ENCODE peak calls at places on chromosomes 3 and 15, in ten cellular contexts. I is HCT116, O is upper lobe of left lung, C is stomach, T is esophagus muscularis mucosa, J is Panc1, A is GM23338, Y is GM12878, E is endothelial cell of umbilical vein, H is HepG2. P is an unnamed sample. For H3K27me3, the result is how much of the 10 kb centered on the place peaks cover.

GRCh38 chr15:74845208-74845568 is 2.2 kb upstream of the ULK3 start:
- DNase-seq in O (no peak), J (no peak), A (no peak), H (no peak), Y (no peak), I (no peak), T (no peak), E (no peak), C (no peak), P (no peak)

GRCh38 chr3:123870033-123870432 is 14.1 kb downstream of the MYLK start:
- DNase-seq in J (no peak), I (no peak), C (no peak), T (no peak), Y (no peak), O (no peak), E (no peak), A (no peak), H (no peak), P (no peak)

GRCh38 chr3:171284308-171285075 is 175.7 kb downstream of the TNIK start:
- DNase-seq in T (no peak), J (peak), E (peak), A (no peak), C (no peak), I (peak), H (no peak), O (no peak), Y (peak), P (no peak)

GRCh38 chr3:146577662-146578061 is 27.5 kb downstream of the PLSCR5 start:
- DNase-seq in C (no peak), E (peak), O (no peak), Y (no peak), T (no peak), A (peak), J (no peak), H (peak), I (peak), P (no peak)

GRCh38 chr3:24508423-24508839 is 13.8 kb upstream of the THRB start:
- DNase-seq in I (no peak), A (no peak), J (no peak), E (peak), Y (no peak), T (no peak), O (no peak), H (no peak), C (no peak), P (no peak)

GRCh38 chr3:12990306-12990705 is 82.9 kb downstream of the IQSEC1 start:
- DNase-seq in A (no peak), C (no peak), J (no peak), O (no peak), H (no peak), I (no peak), E (no peak), T (no peak), Y (no peak), P (no peak)

GRCh38 chr15:43954181-43954621 is 127.4 kb downstream of the WDR76 start:
- DNase-seq in I (no peak), Y (no peak), H (no peak), T (no peak), C (no peak), E (no peak), J (no peak), O (no peak), A (no peak), P (no peak)

GRCh38 chr15:90905306-90906180 is 2.4 kb downstream of the MAN2A2 start:
- DNase-seq in H (no peak), A (no peak), I (no peak), T (no peak), Y (no peak), J (no peak), E (no peak), C (no peak), O (no peak), P (no peak)

GRCh38 chr3:177679568-177680441 is 482.5 kb upstream of the TBL1XR1 start:
- DNase-seq in T (no peak), O (no peak), A (no peak), J (no peak), E (peak), C (no peak), I (no peak), Y (no peak), H (no peak), P (no peak)

GRCh38 chr3:44992555-44993470 is 16.8 kb downstream of the EXOSC7 start:
- DNase-seq in T (no peak), Y (no peak), O (no peak), I (no peak), A (peak), J (no peak), C (no peak), E (no peak), H (no peak), P (no peak)

GRCh38 chr3:33831053-33831452 is 32.6 kb downstream of the PDCD6IP start:
- DNase-seq in I (no peak), C (no peak), T (no peak), J (no peak), O (no peak), Y (no peak), A (no peak), E (no peak), H (no peak), P (no peak)

GRCh38 chr3:169929830-169930519 is 18.6 kb downstream of the SAMD7 start:
- DNase-seq in J (no peak), Y (no peak), I (peak), T (no peak), O (no peak), C (no peak), A (no peak), E (no peak), H (no peak), P (no peak)

GRCh38 chr3:13650210-13651056 is 101.5 kb downstream of the FBLN2 start:
- DNase-seq in E (peak), T (peak), J (peak), H (peak), A (peak), I (peak), Y (no peak), O (peak), C (peak), P (peak)

GRCh38 chr3:171757377-171758034 is 52.8 kb downstream of the PLD1 start:
- DNase-seq in E (peak), C (no peak), H (no peak), O (no peak), J (no peak), A (no peak), Y (no peak), I (no peak), T (no peak), P (no peak)

GRCh38 chr3:120416868-120417267 is 33.9 kb downstream of the FSTL1 start:
- DNase-seq in O (no peak), C (no peak), Y (no peak), J (no peak), E (no peak), I (no peak), H (no peak), T (no peak), A (no peak), P (no peak)

GRCh38 chr3:184599143-184599542 is 37.6 kb downstream of the EPHB3 start:
- DNase-seq in H (no peak), I (no peak), J (no peak), A (no peak), T (no peak), Y (no peak), E (no peak), C (no peak), O (no peak), P (no peak)

GRCh38 chr3:38960953-38961622 is 90.7 kb downstream of the SCN11A start:
- DNase-seq in I (peak), J (no peak), T (no peak), A (peak), H (peak), Y (peak), C (peak), O (no peak), E (peak), P (no peak)

GRCh38 chr15:62879770-62880169 is 162.8 kb upstream of the TPM1 start:
- DNase-seq in H (no peak), I (no peak), E (peak), O (no peak), C (no peak), A (no peak), J (no peak), Y (no peak), T (no peak), P (no peak)

GRCh38 chr15:76073554-76073953 is 13.8 kb downstream of the TMEM266 start:
- DNase-seq in H (no peak), C (no peak), O (no peak), I (no peak), Y (no peak), A (no peak), E (no peak), J (no peak), T (peak), P (no peak)

GRCh38 chr3:153173758-153174516 is 11.9 kb downstream of the RAP2B start:
- DNase-seq in T (no peak), A (peak), Y (no peak), E (no peak), I (peak), C (no peak), J (no peak), O (no peak), H (peak), P (no peak)

GRCh38 chr15:68028808-68029207 is 25.3 kb upstream of the PIAS1 start:
- DNase-seq in O (no peak), E (no peak), T (no peak), J (no peak), A (no peak), C (no peak), H (no peak), Y (no peak), I (no peak), P (no peak)

GRCh38 chr15:63050737-63051700 is 8.5 kb downstream of the TPM1 start:
- DNase-seq in E (peak), J (no peak), I (no peak), C (no peak), A (peak), Y (no peak), H (peak), O (no peak), T (no peak), P (no peak)

GRCh38 chr15:78418239-78418638 is 19.8 kb upstream of the IREB2 start:
- DNase-seq in Y (no peak), A (no peak), I (no peak), E (no peak), H (no peak), J (no peak), T (no peak), O (no peak), C (no peak), P (no peak)

GRCh38 chr15:100732359-100733055 is 130.1 kb downstream of the ASB7 start:
- DNase-seq in I (no peak), Y (no peak), O (no peak), C (no peak), A (no peak), J (no peak), H (no peak), T (no peak), E (no peak), P (peak)

GRCh38 chr3:142889263-142890014 is 556 bp upstream of the PCOLCE2 start:
- DNase-seq in E (peak), T (peak), J (no peak), A (peak), Y (no peak), H (no peak), I (no peak), C (no peak), O (no peak), P (no peak)

GRCh38 chr3:109270779-109271178 is 45.5 kb downstream of the DPPA2 start:
- DNase-seq in Y (no peak), O (no peak), H (no peak), J (no peak), A (no peak), T (no peak), C (no peak), I (no peak), E (no peak), P (no peak)

GRCh38 chr3:179811321-179812095 is 158.7 kb downstream of the USP13 start:
- DNase-seq in H (peak), J (peak), Y (peak), E (peak), A (peak), O (no peak), I (peak), C (peak), T (no peak), P (no peak)

GRCh38 chr15:89052474-89052873 is 35.8 kb upstream of the ABHD2 start:
- DNase-seq in E (no peak), O (no peak), T (no peak), J (no peak), H (no peak), C (no peak), A (no peak), Y (no peak), I (no peak), P (no peak)

GRCh38 chr3:31996195-31996594 is 14.6 kb downstream of the ZNF860 start:
- DNase-seq in C (no peak), T (no peak), A (no peak), Y (no peak), H (no peak), J (no peak), O (no peak), I (no peak), E (no peak), P (no peak)

GRCh38 chr3:129428020-129428381 is 435 bp downstream of the EFCAB12 start:
- DNase-seq in I (no peak), E (no peak), A (peak), Y (no peak), T (no peak), H (no peak), O (no peak), J (no peak), C (no peak), P (no peak)

GRCh38 chr3:129422897-129423296 is 5.5 kb downstream of the EFCAB12 start:
- DNase-seq in Y (no peak), T (no peak), A (no peak), C (no peak), I (no peak), E (no peak), H (no peak), J (no peak), O (no peak), P (no peak)

GRCh38 chr3:129424185-129424841 is 4.1 kb downstream of the EFCAB12 start:
- DNase-seq in J (no peak), Y (peak), O (no peak), I (no peak), C (peak), E (no peak), T (no peak), H (peak), A (no peak), P (no peak)

GRCh38 chr3:129425619-129426018 is 2.8 kb downstream of the EFCAB12 start:
- DNase-seq in J (no peak), C (no peak), Y (no peak), T (no peak), I (no peak), O (no peak), A (no peak), H (no peak), E (no peak), P (no peak)

DNA sequence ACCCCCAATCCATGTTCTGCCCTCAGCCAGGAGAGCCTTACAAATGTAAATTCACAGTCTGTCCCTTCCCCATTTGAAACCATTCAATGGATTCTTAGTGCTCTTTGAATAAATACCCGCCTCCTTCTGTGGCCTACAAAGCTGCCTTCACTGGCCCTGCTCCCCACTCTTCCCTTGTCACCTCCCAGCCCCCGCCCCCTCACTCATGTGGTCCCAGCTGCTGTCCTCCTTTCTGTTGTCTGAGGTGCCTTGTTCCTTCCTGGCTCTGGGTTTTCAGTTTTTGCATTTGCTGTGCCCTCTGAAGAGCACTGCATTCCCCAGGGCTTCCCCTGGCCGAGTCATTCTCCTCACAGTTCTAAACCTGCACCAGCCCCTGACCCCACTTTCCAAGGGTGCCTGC is 3.2 kb downstream of the EFCAB12 start:
- DNase-seq in C (no peak), H (no peak), O (no peak), J (no peak), I (no peak), A (peak), T (no peak), E (no peak), Y (no peak), P (no peak)
- H3K27me3 ChIP-seq in C (under half), H (under half), O (under half), J (under half), I (under half), A (under half), T (under half), E (under half), Y (under half), P (under half)

DNA sequence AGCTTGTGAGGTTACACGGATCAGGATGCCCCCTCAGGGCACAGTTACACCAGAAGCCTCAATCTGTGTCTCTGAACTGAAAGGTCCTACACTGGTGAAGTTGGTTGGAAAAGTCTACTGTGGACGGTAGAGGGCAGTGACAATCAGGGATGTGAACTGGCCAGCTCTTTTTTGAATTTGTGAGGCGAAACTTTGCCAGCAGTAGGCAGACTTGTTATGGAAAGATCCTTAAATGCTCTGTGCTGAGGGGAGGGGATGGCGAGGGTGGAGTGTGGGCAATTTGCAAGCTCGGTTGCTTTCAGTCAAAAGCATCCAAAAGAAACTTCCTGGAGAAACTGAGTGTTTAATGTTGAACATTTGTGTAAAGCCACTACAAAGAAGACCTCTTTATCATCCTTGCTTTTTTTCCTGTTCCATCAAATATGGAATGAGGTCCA is 127.4 kb upstream of the ABHD17C start:
- DNase-seq in Y (no peak), T (no peak), C (peak), O (no peak), A (peak), E (peak), H (peak), J (peak), I (peak), P (peak)
- TF ChIP-seq POLR2AphosphoS5 in Y (no peak), T (no peak), C (no peak), O (no peak), A (no peak), E (no peak), H (no peak), J (no peak), I (no peak), P (no peak)

DNA sequence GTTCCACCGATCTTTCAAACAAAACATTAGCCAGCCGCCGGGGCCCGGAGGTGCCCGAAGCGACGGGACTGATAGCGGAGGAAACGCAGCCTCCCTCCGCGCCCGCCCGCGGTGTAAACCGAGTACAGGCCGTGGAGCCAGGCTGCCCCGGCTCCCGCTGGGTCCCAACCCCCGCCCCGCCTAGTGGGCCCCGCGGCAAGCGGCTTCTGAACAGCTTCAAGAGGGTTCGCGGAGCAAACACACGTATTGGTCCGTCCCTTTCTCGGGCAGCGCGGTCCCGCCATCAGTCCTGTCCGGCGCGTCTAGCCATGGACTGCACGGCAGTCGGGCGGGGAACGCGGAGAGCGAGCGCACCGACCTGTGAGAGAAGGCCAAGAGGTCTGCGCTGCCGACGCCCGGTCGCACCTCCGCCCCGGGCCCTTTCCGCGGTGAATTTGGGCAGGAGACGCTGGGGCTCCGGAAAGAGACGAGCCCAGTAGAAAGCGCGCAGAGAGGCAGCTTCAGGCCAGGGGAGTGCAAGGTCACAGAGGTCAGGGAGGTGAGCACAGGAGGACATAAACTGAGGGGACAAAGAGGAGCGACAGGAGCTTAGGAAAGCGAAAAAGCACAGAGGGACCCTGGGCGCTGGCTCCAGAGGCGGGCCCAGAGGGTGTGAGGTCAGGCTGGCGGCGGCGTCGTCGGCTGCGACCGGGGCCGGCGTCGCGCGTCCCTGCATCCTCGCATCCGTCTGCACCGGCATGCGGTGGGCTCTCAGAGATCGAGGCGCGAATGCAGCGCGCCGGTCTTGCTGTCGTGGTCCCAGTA is 1.9 kb downstream of the FOXL2 start:
- DNase-seq in E (no peak), T (no peak), O (peak), I (no peak), H (no peak), A (peak), J (no peak), C (no peak), Y (no peak), P (no peak)
- H3K27me3 ChIP-seq in E (half or more), T (half or more), O (half or more), I (under half), H (under half), A (half or more), J (under half), C (half or more), Y (under half), P (under half)

DNA sequence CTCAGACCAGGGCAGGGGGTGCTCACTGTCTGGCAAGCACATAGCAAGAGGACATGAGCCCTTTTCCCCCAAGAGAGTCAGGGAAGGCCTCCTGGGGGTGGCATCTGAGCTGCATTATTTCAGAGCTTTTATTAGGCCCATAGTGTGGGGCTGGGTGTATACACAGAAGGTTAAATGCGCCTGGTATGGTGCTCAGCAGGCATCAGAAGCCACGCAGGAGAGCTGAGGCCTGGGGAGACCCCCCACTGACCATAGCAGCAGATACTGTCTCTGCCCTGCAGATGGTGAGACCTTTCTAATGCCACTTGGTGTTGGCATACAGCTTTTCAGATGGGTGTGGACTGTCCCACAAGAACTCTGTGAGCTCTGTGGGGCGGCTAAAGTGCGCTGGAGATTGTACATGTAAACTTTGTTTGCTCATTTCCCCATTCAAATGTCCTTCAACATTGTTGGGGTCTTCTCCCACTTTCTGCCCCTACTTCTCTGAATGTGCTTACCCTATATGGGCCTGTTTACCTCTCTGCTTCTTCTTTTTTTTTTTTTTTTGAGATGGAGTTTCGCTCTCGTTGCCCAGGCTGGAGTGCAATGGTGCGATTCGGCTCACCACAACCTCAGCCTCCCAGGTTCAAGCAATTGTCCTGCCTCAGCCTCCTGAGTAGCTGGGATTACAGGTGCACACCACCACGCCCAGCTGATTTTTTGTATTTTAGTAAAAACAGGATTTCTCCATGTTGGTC is 62.2 kb downstream of the CDC25A start:
- DNase-seq in I (no peak), C (no peak), O (no peak), J (no peak), A (no peak), H (no peak), E (no peak), T (no peak), Y (no peak), P (no peak)
- TF ChIP-seq POLR2AphosphoS5 in I (no peak), C (no peak), O (no peak), J (no peak), A (no peak), H (no peak), E (no peak), T (no peak), Y (no peak), P (no peak)